ENCODE peak calls at places on chromosomes 12 and 14, in four cellular contexts. K, X, S and U are unnamed samples.

GRCh38 chr12:124917135-124917840 is 2.8 kb upstream of the UBC start:
- DNase-seq in K (no peak), X (no peak), S (peak), U (peak)

GRCh38 chr14:64117671-64118402 is 176.3 kb downstream of the ESR2 start:
- DNase-seq in K (no peak), X (no peak), S (no peak), U (no peak)

GRCh38 chr12:125038976-125039625 is 26.1 kb upstream of the AACS start:
- DNase-seq in K (no peak), X (no peak), S (no peak), U (no peak)

GRCh38 chr14:93960108-93960475 is 16.3 kb downstream of the ASB2 start:
- DNase-seq in K (no peak), X (no peak), S (no peak), U (no peak)

GRCh38 chr14:96649327-96649601 is 147.1 kb downstream of the PAPOLA start:
- DNase-seq in K (no peak), X (no peak), S (no peak), U (no peak)

GRCh38 chr12:22275847-22276246 is 58.7 kb downstream of the ST8SIA1 start:
- DNase-seq in K (no peak), X (no peak), S (no peak), U (no peak)

GRCh38 chr14:94144765-94145164 is 15.4 kb upstream of the IFI27L2 start:
- DNase-seq in K (no peak), X (no peak), S (no peak), U (no peak)

GRCh38 chr12:57048423-57048822 is 1.5 kb downstream of the MYO1A start:
- DNase-seq in K (no peak), X (no peak), S (no peak), U (no peak)

GRCh38 chr12:121872546-121873223 is 14.0 kb upstream of the HPD start:
- DNase-seq in K (no peak), X (no peak), S (no peak), U (no peak)